ENCODE peak calls at places on chromosome 1, in five cellular contexts. One of them, this sample, is unnamed.

GRCh38 chr1:168285419-168285790 is 4.7 kb downstream of the TBX19 start:
- DNase-seq in astrocyte: no peak
- DNase-seq in tibial nerve: no peak
- DNase-seq in Caki2: peak; percentile 26
- DNase-seq in nephron progenitor cell: no peak
- DNase-seq in this sample: peak; percentile 18

GRCh38 chr1:62082456-62083363 is 111.9 kb upstream of the L1TD1 start:
- DNase-seq in Caki2: peak; percentile 29
- DNase-seq in astrocyte: no peak
- DNase-seq in tibial nerve: peak; percentile 18
- DNase-seq in nephron progenitor cell: peak; percentile 54
- DNase-seq in this sample: peak; percentile 53

GRCh38 chr1:236603896-236604217 is 459 bp downstream of the HEATR1 start:
- DNase-seq in Caki2: no peak
- DNase-seq in tibial nerve: no peak
- DNase-seq in astrocyte: peak; percentile 47
- DNase-seq in nephron progenitor cell: no peak
- DNase-seq in this sample: peak; percentile 1

GRCh38 chr1:216458807-216459206 is 35.6 kb upstream of the USH2A start:
- DNase-seq in nephron progenitor cell: no peak
- DNase-seq in tibial nerve: no peak
- DNase-seq in astrocyte: peak; percentile 18
- DNase-seq in Caki2: no peak
- DNase-seq in this sample: no peak

GRCh38 chr1:62906428-62906886 is 122.5 kb downstream of the ATG4C start:
- DNase-seq in tibial nerve: no peak
- DNase-seq in Caki2: no peak
- DNase-seq in astrocyte: no peak
- DNase-seq in nephron progenitor cell: no peak
- DNase-seq in this sample: no peak

GRCh38 chr1:173916667-173917066 is 460 bp downstream of the SERPINC1 start:
- DNase-seq in astrocyte: no peak
- DNase-seq in tibial nerve: no peak
- DNase-seq in nephron progenitor cell: no peak
- DNase-seq in Caki2: no peak
- DNase-seq in this sample: no peak

GRCh38 chr1:29912413-29912812 is 676.1 kb downstream of the PTPRU start:
- DNase-seq in Caki2: no peak
- DNase-seq in tibial nerve: no peak
- DNase-seq in nephron progenitor cell: no peak
- DNase-seq in astrocyte: peak; percentile 14
- DNase-seq in this sample: peak; percentile 5

GRCh38 chr1:43512133-43512532 is 18.6 kb upstream of the PTPRF start:
- DNase-seq in astrocyte: no peak
- DNase-seq in nephron progenitor cell: no peak
- DNase-seq in tibial nerve: no peak
- DNase-seq in Caki2: no peak
- DNase-seq in this sample: no peak

GRCh38 chr1:26122988-26123973 is 11.7 kb downstream of the PDIK1L start:
- DNase-seq in nephron progenitor cell: no peak
- DNase-seq in tibial nerve: no peak
- DNase-seq in Caki2: peak; percentile 84
- DNase-seq in astrocyte: peak; percentile 37
- DNase-seq in this sample: peak; percentile 60

GRCh38 chr1:52168373-52169080 is 26.6 kb downstream of the ZFYVE9 start:
- DNase-seq in Caki2: no peak
- DNase-seq in tibial nerve: no peak
- DNase-seq in nephron progenitor cell: no peak
- DNase-seq in astrocyte: no peak
- DNase-seq in this sample: no peak

GRCh38 chr1:235933017-235933416 is 66.3 kb upstream of the LYST start:
- DNase-seq in astrocyte: no peak
- DNase-seq in tibial nerve: no peak
- DNase-seq in nephron progenitor cell: no peak
- DNase-seq in Caki2: no peak
- DNase-seq in this sample: no peak

GRCh38 chr1:147570907-147571306 is 29.6 kb downstream of the BCL9 start:
- DNase-seq in tibial nerve: no peak
- DNase-seq in nephron progenitor cell: no peak
- DNase-seq in Caki2: no peak
- DNase-seq in astrocyte: no peak
- DNase-seq in this sample: no peak

GRCh38 chr1:225335098-225335795 is 92.6 kb downstream of the LBR start:
- DNase-seq in Caki2: no peak
- DNase-seq in tibial nerve: no peak
- DNase-seq in astrocyte: no peak
- DNase-seq in nephron progenitor cell: no peak
- DNase-seq in this sample: no peak

GRCh38 chr1:205581321-205581980 is 50.4 kb downstream of the ELK4 start:
- DNase-seq in tibial nerve: no peak
- DNase-seq in astrocyte: no peak
- DNase-seq in nephron progenitor cell: no peak
- DNase-seq in Caki2: no peak
- DNase-seq in this sample: no peak

GRCh38 chr1:47677241-47677940 is 239.5 kb downstream of the FOXD2 start:
- DNase-seq in astrocyte: no peak
- DNase-seq in nephron progenitor cell: no peak
- DNase-seq in tibial nerve: no peak
- DNase-seq in Caki2: no peak
- DNase-seq in this sample: no peak

GRCh38 chr1:94654031-94654430 is 112.5 kb upstream of the F3 start:
- DNase-seq in Caki2: peak; percentile 14
- DNase-seq in astrocyte: peak; percentile 67
- DNase-seq in nephron progenitor cell: no peak
- DNase-seq in tibial nerve: no peak
- DNase-seq in this sample: peak; percentile 87

GRCh38 chr1:22749503-22749902 is 38.9 kb downstream of the EPHB2 start:
- DNase-seq in Caki2: no peak
- DNase-seq in astrocyte: no peak
- DNase-seq in tibial nerve: no peak
- DNase-seq in nephron progenitor cell: no peak
- DNase-seq in this sample: no peak

GRCh38 chr1:7646981-7647901 is 123.9 kb upstream of the VAMP3 start:
- DNase-seq in nephron progenitor cell: peak; percentile 90
- DNase-seq in astrocyte: no peak
- DNase-seq in tibial nerve: peak; percentile 51
- DNase-seq in Caki2: peak; percentile 33
- DNase-seq in this sample: peak; percentile 52

GRCh38 chr1:226633541-226634155 is 85.1 kb downstream of the STUM start:
- DNase-seq in nephron progenitor cell: no peak
- DNase-seq in astrocyte: no peak
- DNase-seq in Caki2: no peak
- DNase-seq in tibial nerve: no peak
- DNase-seq in this sample: no peak

GRCh38 chr1:26019641-26020315 is 1.8 kb upstream of the EXTL1 start:
- DNase-seq in tibial nerve: no peak
- DNase-seq in Caki2: no peak
- DNase-seq in astrocyte: peak; percentile 71
- DNase-seq in nephron progenitor cell: no peak
- DNase-seq in this sample: no peak

GRCh38 chr1:111454859-111455641 is 5.8 kb downstream of the ATP5PB start:
- DNase-seq in Caki2: no peak
- DNase-seq in nephron progenitor cell: no peak
- DNase-seq in astrocyte: no peak
- DNase-seq in tibial nerve: no peak
- DNase-seq in this sample: no peak

GRCh38 chr1:151130837-151131586 is 15.4 kb downstream of the SEMA6C start:
- DNase-seq in tibial nerve: peak; percentile 76
- DNase-seq in Caki2: no peak
- DNase-seq in nephron progenitor cell: peak; percentile 85
- DNase-seq in astrocyte: peak; percentile 86
- DNase-seq in this sample: no peak

GRCh38 chr1:219567341-219567947 is 45.5 kb downstream of the ZC3H11B start:
- DNase-seq in Caki2: no peak
- DNase-seq in nephron progenitor cell: no peak
- DNase-seq in tibial nerve: no peak
- DNase-seq in astrocyte: peak; percentile 47
- DNase-seq in this sample: peak; percentile 42

GRCh38 chr1:152110860-152111514 is 4.3 kb downstream of the TCHH start:
- DNase-seq in tibial nerve: no peak
- DNase-seq in Caki2: peak; percentile 84
- DNase-seq in astrocyte: peak; percentile 55
- DNase-seq in nephron progenitor cell: peak; percentile 10
- DNase-seq in this sample: peak; percentile 28

GRCh38 chr1:213119794-213120193 is 68.8 kb downstream of the RPS6KC1 start:
- DNase-seq in astrocyte: no peak
- DNase-seq in Caki2: no peak
- DNase-seq in nephron progenitor cell: no peak
- DNase-seq in tibial nerve: no peak
- DNase-seq in this sample: no peak

GRCh38 chr1:56434659-56435202 is 144.6 kb downstream of the PLPP3 start:
- DNase-seq in nephron progenitor cell: no peak
- DNase-seq in astrocyte: no peak
- DNase-seq in tibial nerve: no peak
- DNase-seq in Caki2: no peak
- DNase-seq in this sample: no peak

GRCh38 chr1:16021681-16022080 is at the start of gene CLCNKA:
- DNase-seq in Caki2: no peak
- DNase-seq in nephron progenitor cell: no peak
- DNase-seq in tibial nerve: no peak
- DNase-seq in astrocyte: no peak
- DNase-seq in this sample: no peak

GRCh38 chr1:91699339-91699970 is 186.5 kb downstream of the TGFBR3 start:
- DNase-seq in astrocyte: no peak
- DNase-seq in tibial nerve: peak; percentile 38
- DNase-seq in nephron progenitor cell: no peak
- DNase-seq in Caki2: no peak
- DNase-seq in this sample: no peak

GRCh38 chr1:173255214-173255813 is 48.2 kb upstream of the TNFSF4 start:
- DNase-seq in nephron progenitor cell: peak; percentile 4
- DNase-seq in astrocyte: no peak
- DNase-seq in tibial nerve: no peak
- DNase-seq in Caki2: peak; percentile 4
- DNase-seq in this sample: peak; percentile 41

GRCh38 chr1:188218289-188218688 is 1389.5 kb downstream of the PLA2G4A start:
- DNase-seq in Caki2: no peak
- DNase-seq in tibial nerve: no peak
- DNase-seq in nephron progenitor cell: no peak
- DNase-seq in astrocyte: no peak
- DNase-seq in this sample: no peak

GRCh38 chr1:35870651-35871309 is 12.2 kb upstream of the AGO1 start:
- DNase-seq in Caki2: no peak
- DNase-seq in nephron progenitor cell: no peak
- DNase-seq in tibial nerve: no peak
- DNase-seq in astrocyte: no peak
- DNase-seq in this sample: no peak

GRCh38 chr1:168227620-168228019 is 1.8 kb downstream of the SFT2D2 start:
- DNase-seq in nephron progenitor cell: no peak
- DNase-seq in astrocyte: peak; percentile 61
- DNase-seq in Caki2: peak; percentile 40
- DNase-seq in tibial nerve: no peak
- DNase-seq in this sample: no peak

GRCh38 chr1:109914587-109915240 is 4.1 kb downstream of the CSF1 start:
- DNase-seq in astrocyte: no peak
- DNase-seq in tibial nerve: no peak
- DNase-seq in Caki2: no peak
- DNase-seq in nephron progenitor cell: no peak
- DNase-seq in this sample: no peak

GRCh38 chr1:239566074-239566473 is 179.7 kb downstream of the CHRM3 start:
- DNase-seq in tibial nerve: no peak
- DNase-seq in astrocyte: no peak
- DNase-seq in Caki2: no peak
- DNase-seq in nephron progenitor cell: no peak
- DNase-seq in this sample: no peak

GRCh38 chr1:1435094-1435903 is at the start of gene VWA1:
- DNase-seq in astrocyte: peak; percentile 42
- DNase-seq in Caki2: peak; percentile 56
- DNase-seq in tibial nerve: no peak
- DNase-seq in nephron progenitor cell: peak; percentile 85
- DNase-seq in this sample: peak; percentile 34

GRCh38 chr1:77881099-77881498 is 7.3 kb upstream of the NEXN start:
- DNase-seq in Caki2: no peak
- DNase-seq in nephron progenitor cell: no peak
- DNase-seq in tibial nerve: no peak
- DNase-seq in astrocyte: no peak
- DNase-seq in this sample: no peak

GRCh38 chr1:150299716-150300115 is 6.1 kb downstream of the MRPS21 start:
- DNase-seq in nephron progenitor cell: no peak
- DNase-seq in Caki2: peak; percentile 41
- DNase-seq in tibial nerve: no peak
- DNase-seq in astrocyte: no peak
- DNase-seq in this sample: no peak

GRCh38 chr1:187922255-187922654 is 1093.5 kb downstream of the PLA2G4A start:
- DNase-seq in Caki2: no peak
- DNase-seq in tibial nerve: no peak
- DNase-seq in astrocyte: no peak
- DNase-seq in nephron progenitor cell: no peak
- DNase-seq in this sample: no peak

GRCh38 chr1:229258031-229258850 is 12.7 kb upstream of the RAB4A start:
- DNase-seq in astrocyte: peak; percentile 33
- DNase-seq in Caki2: peak; percentile 57
- DNase-seq in nephron progenitor cell: peak; percentile 65
- DNase-seq in tibial nerve: peak; percentile 33
- DNase-seq in this sample: peak; percentile 69